ENCODE peak calls at places on chromosomes 11 and 22, in nine cellular contexts. G is adrenal gland, A is tibial nerve, B is Peyer's patch, I is A549, N is body of pancreas, P is IMR-90, Z is prostate gland, K is gastrocnemius medialis. Q is an unnamed sample.

GRCh38 chr11:11480951-11481350 is 127.9 kb upstream of the CSNK2A3 start:
- DNase-seq in G (no peak), A (no peak), B (no peak), I (no peak), N (no peak), P (peak; percentile 38), Z (no peak), K (no peak), Q (no peak)

GRCh38 chr11:61507962-61508824 is at the start of gene LRRC10B:
- DNase-seq in G (no peak), A (no peak), B (peak; percentile 76), I (peak; percentile 36), N (peak; percentile 40), P (no peak), Z (no peak), K (no peak), Q (no peak)

GRCh38 chr22:37010174-37010573 is 9.1 kb downstream of the TST start:
- DNase-seq in G (no peak), A (no peak), B (no peak), I (no peak), N (peak; percentile 47), P (no peak), Z (no peak), K (no peak), Q (no peak)

GRCh38 chr11:1192741-1193325 is 30.0 kb upstream of the MUC5B start:
- DNase-seq in G (no peak), A (no peak), B (peak; percentile 31), I (no peak), N (no peak), P (no peak), Z (no peak), K (no peak), Q (peak; percentile 46)

GRCh38 chr11:125512106-125512505 is 16.0 kb upstream of the FEZ1 start:
- DNase-seq in G (no peak), A (no peak), B (no peak), I (no peak), N (no peak), P (no peak), Z (no peak), K (no peak), Q (no peak)

GRCh38 chr11:28461846-28462245 is 353.7 kb downstream of the METTL15 start:
- DNase-seq in G (no peak), A (no peak), B (no peak), I (peak; percentile 10), N (no peak), P (peak; percentile 30), Z (no peak), K (no peak), Q (no peak)

GRCh38 chr22:42296381-42296853 is 26.0 kb upstream of the TCF20 start:
- DNase-seq in G (peak; percentile 47), A (no peak), B (no peak), I (no peak), N (peak; percentile 53), P (no peak), Z (no peak), K (no peak), Q (peak; percentile 75)

GRCh38 chr11:2686360-2687222 is 13.2 kb downstream of the KCNQ1OT1 start:
- DNase-seq in G (peak; percentile 30), A (no peak), B (peak; percentile 32), I (no peak), N (peak; percentile 4), P (no peak), Z (no peak), K (peak; percentile 7), Q (peak; percentile 60)

GRCh38 chr11:44570411-44571155 is 5.1 kb downstream of the CD82 start:
- DNase-seq in G (no peak), A (no peak), B (peak; percentile 18), I (no peak), N (no peak), P (no peak), Z (no peak), K (no peak), Q (no peak)

GRCh38 chr11:109972939-109973338 is 120.3 kb upstream of the ZC3H12C start:
- DNase-seq in G (no peak), A (no peak), B (no peak), I (no peak), N (no peak), P (no peak), Z (no peak), K (no peak), Q (no peak)

GRCh38 chr11:103773059-103773458 is 263.4 kb upstream of the DDI1 start:
- DNase-seq in G (no peak), A (no peak), B (no peak), I (no peak), N (no peak), P (peak; percentile 83), Z (no peak), K (no peak), Q (no peak)

GRCh38 chr11:45921561-45922424 is 663 bp upstream of the LARGE2 start:
- DNase-seq in G (peak; percentile 50), A (no peak), B (peak; percentile 61), I (no peak), N (peak; percentile 95), P (no peak), Z (peak; percentile 77), K (peak; percentile 11), Q (peak; percentile 63)

GRCh38 chr11:117700551-117700950 is 96.5 kb downstream of the DSCAML1 start:
- DNase-seq in G (no peak), A (no peak), B (no peak), I (no peak), N (no peak), P (no peak), Z (no peak), K (no peak), Q (no peak)

GRCh38 chr11:33633251-33634003 is 67.2 kb downstream of the C11orf91 start:
- DNase-seq in G (peak; percentile 25), A (no peak), B (no peak), I (peak; percentile 94), N (no peak), P (peak; percentile 72), Z (no peak), K (no peak), Q (no peak)

GRCh38 chr11:93329936-93330445 is 551 bp upstream of the DEUP1 start:
- DNase-seq in G (peak; percentile 25), A (no peak), B (no peak), I (no peak), N (no peak), P (no peak), Z (no peak), K (no peak), Q (no peak)

DNA sequence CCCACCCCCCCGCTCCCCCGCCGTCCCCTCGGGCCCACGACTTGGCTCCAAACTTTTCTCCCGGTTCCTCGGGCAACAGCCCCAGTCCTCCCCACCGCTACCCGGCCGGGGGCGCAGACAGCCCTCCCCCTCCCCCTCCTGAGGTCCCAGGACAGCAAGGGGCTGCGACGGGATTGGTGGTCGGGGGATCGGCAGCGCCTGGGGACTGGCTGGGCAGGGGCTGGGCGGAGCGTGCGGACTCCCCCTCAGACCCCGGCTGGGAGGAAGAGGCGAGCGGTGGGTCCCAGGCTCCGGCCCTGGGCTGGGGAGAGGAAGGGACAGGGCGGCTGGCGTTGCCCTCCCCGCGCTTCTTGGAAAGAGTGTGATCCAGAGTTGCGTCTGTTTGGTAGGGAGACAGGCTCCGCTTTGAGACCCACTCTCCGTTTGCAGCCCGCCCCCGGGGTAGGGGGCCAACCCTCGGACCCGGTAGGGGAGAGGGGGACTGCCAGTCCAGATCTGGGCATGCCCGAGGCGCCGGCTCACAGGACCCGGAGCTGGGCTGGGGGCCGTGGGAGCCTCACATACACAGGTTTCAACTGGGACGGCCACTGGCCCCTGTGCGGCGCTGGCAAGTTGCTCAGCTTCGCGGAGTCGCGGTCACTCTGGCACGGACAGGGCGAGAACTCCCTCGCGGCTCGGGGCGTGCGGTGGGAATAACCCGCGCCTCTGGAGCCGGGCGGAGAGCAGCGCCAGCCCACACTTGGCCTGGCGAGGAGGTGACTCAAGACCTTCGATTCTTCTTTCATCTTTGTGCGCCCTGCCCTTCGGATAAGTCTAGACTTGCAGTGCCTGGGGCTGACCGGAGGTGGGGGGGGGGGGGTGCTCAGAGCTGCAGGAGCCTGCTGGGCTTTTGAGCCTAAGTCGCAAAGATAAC is 1.0 kb downstream of the TSKU start:
- DNase-seq in G (peak; percentile 52), A (no peak), B (peak; percentile 77), I (peak; percentile 73), N (peak; percentile 69), P (peak; percentile 84), Z (peak; percentile 50), K (no peak), Q (peak; percentile 81)
- TF ChIP-seq POLR2A in G (peak; percentile 11), A (peak; percentile 12), B (peak; percentile 75), I (peak; percentile 62), N (peak; percentile 43), P (peak; percentile 93), Z (peak; percentile 62), K (no peak), Q (peak; percentile 9)

DNA sequence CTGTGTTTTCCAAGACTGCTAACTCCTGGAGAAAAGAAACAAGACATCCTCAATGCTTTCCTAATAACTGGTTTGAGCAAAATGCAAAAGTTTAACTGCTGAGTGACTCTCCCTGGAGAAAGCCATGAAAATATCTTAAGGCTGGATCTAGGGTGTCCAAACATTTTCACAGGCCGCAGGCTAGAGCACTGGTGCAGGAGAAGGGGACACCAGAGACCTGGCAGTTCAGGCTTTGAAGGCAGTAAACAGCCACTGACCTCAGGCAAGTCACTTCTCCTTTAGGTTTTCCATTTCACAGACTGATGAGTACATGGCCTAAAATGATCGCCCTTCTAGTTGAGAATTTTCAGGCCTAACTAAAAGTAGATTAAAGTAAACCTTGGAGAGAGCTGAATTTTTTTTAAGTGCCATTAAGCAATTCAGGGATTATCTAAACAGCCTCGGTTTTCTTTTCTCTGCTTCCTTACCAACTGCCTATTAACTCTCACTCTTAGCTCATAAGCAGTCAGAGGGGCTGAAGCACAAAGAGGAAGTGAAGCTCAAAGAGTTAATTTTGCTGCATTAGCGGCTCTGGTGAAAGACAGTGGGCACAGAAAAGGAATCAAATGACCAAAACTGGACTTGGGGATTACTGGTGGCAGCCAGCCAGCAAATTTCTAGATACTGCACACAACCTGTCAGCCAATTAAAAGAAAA is 2.3 kb downstream of the CHKA start:
- DNase-seq in G (peak; percentile 75), A (no peak), B (no peak), I (no peak), N (peak; percentile 57), P (peak; percentile 38), Z (no peak), K (no peak), Q (peak; percentile 60)
- H3K27ac ChIP-seq in G (peak overlapping the region; percentile 28), A (peak overlapping the region; percentile 100), B (peak overlapping the region; percentile 90), I (no peak overlapping the region), N (peak overlapping the region; percentile 98), P (peak overlapping the region; percentile 63), Z (peak overlapping the region; percentile 98), K (peak overlapping the region; percentile 27), Q (peak overlapping the region; percentile 99)

DNA sequence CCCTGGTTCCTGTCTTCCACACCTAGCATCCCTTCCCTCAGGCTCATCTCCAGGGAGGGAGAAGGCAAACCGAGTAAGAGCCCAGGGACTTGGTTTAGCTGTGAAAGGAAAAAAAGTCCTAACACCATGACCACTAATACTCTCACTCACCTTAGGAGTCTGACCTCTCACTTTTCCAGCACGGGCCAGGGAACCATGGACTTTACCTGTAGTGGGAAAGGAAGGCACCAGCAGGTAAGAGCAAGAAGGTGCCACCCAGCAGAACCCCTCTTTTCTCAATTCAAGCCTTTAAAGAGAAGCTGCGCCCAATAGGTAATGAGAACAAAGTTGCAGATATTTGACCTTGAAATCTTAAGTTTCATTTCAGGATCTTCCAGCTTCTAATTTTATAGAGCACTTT is 1.1 kb downstream of the FAU start:
- DNase-seq in G (no peak), A (no peak), B (peak; percentile 12), I (no peak), N (no peak), P (no peak), Z (no peak), K (peak; percentile 7), Q (no peak)
- H3K4me1 ChIP-seq in G (peaks cover 26% of the 10 kb centered on the region), A (no peaks in the 10 kb centered on the region), B (peaks cover 25% of the 10 kb centered on the region), I (peaks cover 28% of the 10 kb centered on the region), N (peaks cover 44% of the 10 kb centered on the region), P (peaks cover 7% of the 10 kb centered on the region), Z (peaks cover 20% of the 10 kb centered on the region), K (peaks cover 42% of the 10 kb centered on the region), Q (peaks cover 47% of the 10 kb centered on the region)

GRCh38 chr11:7513210-7514098 is at the start of gene PPFIBP2:
- DNase-seq in G (peak; percentile 80), A (peak; percentile 66), B (peak; percentile 94), I (peak; percentile 73), N (peak; percentile 84), P (peak; percentile 47), Z (peak; percentile 94), K (peak; percentile 88), Q (peak; percentile 89)
- TF ChIP-seq POLR2A in G (peak; percentile 54), A (peak; percentile 79), B (peak; percentile 41), I (no peak), N (peak; percentile 53), P (no peak), Z (peak; percentile 85), K (peak; percentile 88), Q (peak; percentile 40)